ENCODE peak calls at places on chromosome X, in four cellular contexts. I, W, B and O are unnamed samples.

GRCh38 chrX:75784689-75785491 is at the start of gene MAGEE2:
- DNase-seq in B (no peak), W (no peak), I (no peak), O (no peak)

GRCh38 chrX:122868626-122869025 is 315.5 kb upstream of the GRIA3 start:
- DNase-seq in W (no peak), B (no peak), I (no peak), O (no peak)

GRCh38 chrX:135383249-135383648 is 38.5 kb upstream of the SMIM10L2A start:
- DNase-seq in W (no peak), I (no peak), B (no peak), O (no peak)

GRCh38 chrX:78945186-78945912 is at the start of gene P2RY10:
- DNase-seq in I (no peak), W (no peak), B (no peak), O (no peak)

GRCh38 chrX:78024349-78025108 is 55.1 kb upstream of the PGAM4 start:
- DNase-seq in W (no peak), B (no peak), I (peak; percentile 28), O (peak; percentile 56)

GRCh38 chrX:21708116-21708515 is 49.8 kb downstream of the SMPX start:
- DNase-seq in B (no peak), I (no peak), W (no peak), O (no peak)

GRCh38 chrX:19557816-19558215 is 42.5 kb upstream of the MAP3K15 start:
- DNase-seq in B (no peak), I (no peak), W (no peak), O (no peak)

GRCh38 chrX:114584983-114585842 is 1.3 kb downstream of the HTR2C start:
- DNase-seq in B (no peak), I (no peak), W (no peak), O (no peak)

GRCh38 chrX:57227691-57228090 is 58.8 kb upstream of the FAAH2 start:
- DNase-seq in W (no peak), B (no peak), I (peak; percentile 34), O (no peak)

GRCh38 chrX:154800508-154801207 is 4.6 kb downstream of the MPP1 start:
- DNase-seq in B (no peak), W (no peak), I (no peak), O (peak; percentile 9)

GRCh38 chrX:131741103-131741581 is 197.3 kb downstream of the OR13H1 start:
- DNase-seq in I (no peak), B (peak; percentile 86), W (peak; percentile 94), O (no peak)

GRCh38 chrX:138775501-138775900 is 64.0 kb upstream of the FGF13 start:
- DNase-seq in B (no peak), I (peak; percentile 38), W (no peak), O (peak; percentile 34)
- TF ChIP-seq CTCF in B (peak; percentile 28), I (peak; percentile 37), W (no peak), O (peak; percentile 19)

GRCh38 chrX:68369559-68369958 is 63.7 kb downstream of the OPHN1 start:
- DNase-seq in B (no peak), W (no peak), I (no peak), O (no peak)

GRCh38 chrX:68363984-68364383 is 69.3 kb downstream of the OPHN1 start:
- DNase-seq in B (no peak), I (no peak), W (no peak), O (peak; percentile 15)

DNA sequence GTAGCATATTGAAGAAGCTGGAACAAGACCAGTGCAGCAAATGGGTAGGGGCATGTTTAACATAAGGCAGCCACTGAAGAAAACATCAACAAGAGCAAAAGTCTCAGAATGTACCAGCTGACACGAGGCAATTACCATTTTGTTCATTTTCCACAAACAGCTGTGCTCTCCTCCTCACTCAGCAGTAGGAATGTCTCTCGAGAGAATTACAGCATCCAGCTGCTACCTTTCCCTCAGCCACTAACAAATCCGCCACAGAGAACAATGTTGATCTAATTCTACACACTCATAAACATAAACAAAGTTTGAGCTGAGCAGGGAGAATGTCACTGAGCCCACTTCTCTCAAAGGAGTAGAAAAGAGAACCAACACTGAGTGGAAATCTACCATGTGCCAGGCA is 67.9 kb downstream of the OPHN1 start:
- DNase-seq in I (no peak), B (no peak), W (no peak), O (peak; percentile 3)
- TF ChIP-seq CTCF in I (no peak), B (no peak), W (no peak), O (no peak)

GRCh38 chrX:40866878-40867277 is 131.5 kb upstream of the MED14 start:
- DNase-seq in I (no peak), W (no peak), B (peak; percentile 46), O (peak; percentile 45)

GRCh38 chrX:40868868-40869267 is 133.5 kb upstream of the MED14 start:
- DNase-seq in W (no peak), B (no peak), I (no peak), O (no peak)

GRCh38 chrX:40867352-40867751 is 132.0 kb upstream of the MED14 start:
- DNase-seq in I (peak; percentile 76), W (no peak), B (peak; percentile 19), O (peak; percentile 54)

GRCh38 chrX:40871385-40872082 is 136.2 kb upstream of the MED14 start:
- DNase-seq in W (no peak), I (peak; percentile 56), B (no peak), O (peak; percentile 24)
- TF ChIP-seq CTCF in W (no peak), I (no peak), B (no peak), O (peak; percentile 15)

GRCh38 chrX:727738-728621 is 97.4 kb downstream of the SHOX start:
- DNase-seq in I (no peak), B (no peak), W (peak; percentile 45), O (no peak)
- TF ChIP-seq CTCF in I (no peak), B (no peak), W (no peak), O (no peak)

DNA sequence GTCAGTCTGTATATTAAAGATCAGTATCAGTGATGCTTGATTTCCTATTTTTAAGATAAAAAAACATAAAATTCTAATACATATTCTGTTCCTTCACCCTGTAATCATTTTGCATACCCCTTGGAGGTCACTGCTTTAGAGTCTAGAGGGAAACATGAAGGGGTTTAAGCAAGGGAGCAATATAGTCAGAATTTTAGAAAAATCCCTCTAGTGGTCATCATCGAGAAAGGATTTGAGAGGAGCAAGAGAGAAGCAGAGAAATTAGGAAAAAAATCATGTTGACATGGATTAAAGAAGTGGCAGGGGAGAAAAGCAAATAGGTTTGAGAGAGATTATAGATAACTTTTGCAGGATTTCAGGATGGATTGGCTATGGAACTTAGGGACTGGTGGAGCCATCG is 11.1 kb downstream of the APEX2 start:
- DNase-seq in B (no peak), I (no peak), W (no peak), O (no peak)
- TF ChIP-seq CTCF in B (no peak), I (peak; percentile 23), W (no peak), O (peak; percentile 22)